ENCODE peak calls at places on chromosomes 13 and 19, in four cellular contexts. Y is naive thymus-derived CD4-positive, alpha-beta T cell; R is lower lobe of right lung; Q is cardiac muscle cell. W is an unnamed sample.

GRCh38 chr13:34207872-34208271 is 389.9 kb downstream of the RFC3 start:
- DNase-seq in Y (no peak), R (no peak), Q (peak; percentile 73), W (no peak)

GRCh38 chr19:51688665-51689571 is 4.2 kb upstream of the SPACA6 start:
- DNase-seq in Y (no peak), R (peak; percentile 88), Q (peak; percentile 99), W (peak; percentile 86)

GRCh38 chr19:28883241-28883693 is 329.7 kb downstream of the UQCRFS1 start:
- DNase-seq in Y (no peak), R (no peak), Q (peak; percentile 40), W (peak; percentile 25)

GRCh38 chr19:48393559-48394330 is at the start of gene GRIN2D:
- DNase-seq in Y (no peak), R (no peak), Q (peak; percentile 47), W (no peak)

GRCh38 chr19:35055715-35056179 is 14.2 kb downstream of the HPN start:
- DNase-seq in Y (no peak), R (peak; percentile 26), Q (no peak), W (no peak)

GRCh38 chr19:34690372-34690771 is 12.9 kb downstream of the ZNF302 start:
- DNase-seq in Y (no peak), R (no peak), Q (no peak), W (no peak)

GRCh38 chr19:3810708-3811355 is 24.7 kb upstream of the MATK start:
- DNase-seq in Y (no peak), R (no peak), Q (no peak), W (no peak)

GRCh38 chr19:3692141-3693029 is 7.9 kb downstream of the PIP5K1C start:
- DNase-seq in Y (peak; percentile 41), R (no peak), Q (no peak), W (no peak)

GRCh38 chr13:44368062-44368591 is 5.5 kb upstream of the SERP2 start:
- DNase-seq in Y (no peak), R (no peak), Q (peak; percentile 37), W (no peak)

GRCh38 chr13:48159436-48160225 is 64.7 kb upstream of the MED4 start:
- DNase-seq in Y (no peak), R (no peak), Q (no peak), W (no peak)

GRCh38 chr19:19303411-19303810 is 16.9 kb downstream of the SUGP1 start:
- DNase-seq in Y (no peak), R (no peak), Q (no peak), W (no peak)

GRCh38 chr19:51699170-51699569 is 6.0 kb downstream of the SPACA6 start:
- DNase-seq in Y (no peak), R (no peak), Q (no peak), W (no peak)

GRCh38 chr13:99280166-99280565 is 22.0 kb upstream of the GPR18 start:
- DNase-seq in Y (no peak), R (no peak), Q (no peak), W (no peak)

GRCh38 chr13:30020726-30021312 is 170.4 kb upstream of the UBL3 start:
- DNase-seq in Y (no peak), R (no peak), Q (no peak), W (no peak)

GRCh38 chr13:59203855-59204254 is 959.9 kb downstream of the DIAPH3 start:
- DNase-seq in Y (no peak), R (no peak), Q (peak; percentile 59), W (no peak)

GRCh38 chr13:61277088-61277487 is 138.6 kb downstream of the PCDH20 start:
- DNase-seq in Y (no peak), R (no peak), Q (no peak), W (no peak)

GRCh38 chr13:99981115-99982020 is at the start of gene ZIC2:
- DNase-seq in Y (no peak), R (no peak), Q (peak; percentile 34), W (no peak)

GRCh38 chr13:48783181-48783630 is 129.5 kb downstream of the CYSLTR2 start:
- DNase-seq in Y (no peak), R (peak; percentile 81), Q (peak; percentile 100), W (no peak)

GRCh38 chr19:35199481-35199880 is 29.1 kb downstream of the FAM187B start:
- DNase-seq in Y (no peak), R (no peak), Q (no peak), W (no peak)

GRCh38 chr19:49976496-49976895 is 15.5 kb upstream of the SIGLEC11 start:
- DNase-seq in Y (no peak), R (peak; percentile 31), Q (no peak), W (no peak)

GRCh38 chr13:111256458-111256857 is 64.0 kb upstream of the TEX29 start:
- DNase-seq in Y (no peak), R (no peak), Q (no peak), W (no peak)

GRCh38 chr19:3699071-3699740 is 1.1 kb downstream of the PIP5K1C start:
- DNase-seq in Y (no peak), R (peak; percentile 74), Q (peak; percentile 56), W (no peak)

GRCh38 chr19:47671499-47671898 is 41.7 kb upstream of the EHD2 start:
- DNase-seq in Y (no peak), R (no peak), Q (no peak), W (no peak)

GRCh38 chr19:11295665-11296245 is at the start of gene TSPAN16:
- DNase-seq in Y (no peak), R (no peak), Q (no peak), W (no peak)

GRCh38 chr19:11299946-11300810 is 4.2 kb downstream of the TSPAN16 start:
- DNase-seq in Y (no peak), R (no peak), Q (no peak), W (no peak)

GRCh38 chr19:11293468-11294389 is 2.2 kb upstream of the TSPAN16 start:
- DNase-seq in Y (peak; percentile 64), R (peak; percentile 97), Q (peak; percentile 99), W (peak; percentile 92)

GRCh38 chr19:11295180-11295579 is 780 bp upstream of the TSPAN16 start:
- DNase-seq in Y (no peak), R (no peak), Q (no peak), W (no peak)

GRCh38 chr19:11296264-11296663 is 304 bp downstream of the TSPAN16 start:
- DNase-seq in Y (no peak), R (no peak), Q (peak; percentile 83), W (no peak)
- H3K27ac ChIP-seq in Y (no peak overlapping the region), R (no peak overlapping the region), Q (no peak overlapping the region), W (no peak overlapping the region)

GRCh38 chr19:2227415-2228156 is 8.5 kb downstream of the PLEKHJ1 start:
- DNase-seq in Y (no peak), R (no peak), Q (no peak), W (no peak)
- H3K27ac ChIP-seq in Y (no peak overlapping the region), R (no peak overlapping the region), Q (no peak overlapping the region), W (no peak overlapping the region)

GRCh38 chr19:45710731-45711130 is 18.3 kb downstream of the QPCTL start:
- DNase-seq in Y (no peak), R (no peak), Q (no peak), W (no peak)
- H3K27ac ChIP-seq in Y (no peak overlapping the region), R (no peak overlapping the region), Q (peak overlapping the region; percentile 25), W (no peak overlapping the region)

DNA sequence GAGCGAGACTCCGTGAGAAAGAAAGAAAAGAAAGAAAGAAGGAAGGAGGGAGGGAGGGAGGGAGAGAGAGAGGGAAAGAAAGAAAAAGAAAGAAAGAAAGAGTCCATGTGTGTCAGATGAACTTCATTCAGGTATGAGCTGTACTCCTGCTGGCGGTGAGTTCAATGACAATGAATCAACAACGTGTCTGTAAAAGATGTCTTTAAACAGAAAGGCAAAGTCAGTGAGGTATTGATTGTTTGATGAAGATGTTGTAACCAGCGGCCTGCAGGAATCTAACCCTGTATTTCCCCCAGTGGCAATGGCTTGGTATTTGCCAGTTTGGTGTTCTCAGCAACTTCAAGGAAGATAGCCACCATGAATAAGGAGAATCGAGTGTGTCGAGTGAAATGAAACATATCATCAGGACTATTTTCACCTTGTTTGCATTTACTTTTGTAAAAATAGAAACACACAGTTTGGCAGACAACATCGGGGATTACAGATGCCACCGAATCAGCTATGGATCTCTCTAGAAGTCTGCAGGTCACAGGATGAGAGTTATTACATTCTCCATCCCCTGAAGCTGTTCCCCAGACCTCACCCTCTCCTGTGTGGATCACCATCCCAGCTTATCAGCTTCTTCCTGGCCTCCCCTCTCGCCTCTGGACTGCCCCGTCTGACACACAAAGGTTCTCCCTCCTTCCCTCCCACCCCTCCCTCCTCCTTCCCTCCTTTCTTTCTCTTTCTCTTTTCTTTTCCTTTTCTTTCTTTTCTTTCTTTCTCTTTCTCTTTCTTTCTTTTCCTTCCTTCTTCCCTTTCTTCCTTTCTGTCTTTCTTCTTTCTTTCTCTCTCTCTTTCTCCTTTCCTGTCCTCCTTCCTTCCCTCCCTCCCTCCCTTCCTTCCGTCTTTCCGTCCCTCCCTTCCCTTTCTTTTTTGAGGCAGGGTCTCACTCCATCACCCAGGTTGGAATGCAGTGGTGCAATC is 8.2 kb upstream of the SBK3 start:
- DNase-seq in Y (no peak), R (no peak), Q (no peak), W (no peak)
- H3K27ac ChIP-seq in Y (no peak overlapping the region), R (no peak overlapping the region), Q (no peak overlapping the region), W (no peak overlapping the region)

GRCh38 chr13:97246596-97246995 is 24.5 kb downstream of the MBNL2 start:
- DNase-seq in Y (no peak), R (no peak), Q (no peak), W (no peak)
- H3K27ac ChIP-seq in Y (no peak overlapping the region), R (peak overlapping the region; percentile 19), Q (no peak overlapping the region), W (peak overlapping the region; percentile 97)

GRCh38 chr13:28529836-28530235 is 34.9 kb upstream of the FLT1 start:
- DNase-seq in Y (no peak), R (no peak), Q (no peak), W (no peak)

GRCh38 chr13:28531956-28532225 is 37.0 kb upstream of the FLT1 start:
- DNase-seq in Y (no peak), R (no peak), Q (no peak), W (no peak)

GRCh38 chr13:28532226-28533048 is 37.5 kb upstream of the FLT1 start:
- DNase-seq in Y (no peak), R (peak; percentile 67), Q (peak; percentile 36), W (no peak)

GRCh38 chr13:28531195-28531955 is 36.4 kb upstream of the FLT1 start:
- DNase-seq in Y (no peak), R (peak; percentile 58), Q (peak; percentile 41), W (no peak)

GRCh38 chr13:28530729-28531194 is 35.8 kb upstream of the FLT1 start:
- DNase-seq in Y (no peak), R (no peak), Q (peak; percentile 42), W (no peak)
- H3K27ac ChIP-seq in Y (no peak overlapping the region), R (peak overlapping the region; percentile 14), Q (no peak overlapping the region), W (no peak overlapping the region)

GRCh38 chr13:51006067-51006800 is 96.6 kb downstream of the RNASEH2B start:
- DNase-seq in Y (no peak), R (no peak), Q (peak; percentile 9), W (no peak)
- H3K27ac ChIP-seq in Y (no peak overlapping the region), R (no peak overlapping the region), Q (no peak overlapping the region), W (no peak overlapping the region)